ENCODE peak calls at places on chromosomes 6 and 20, in six cellular contexts. I, S, H, R, T and G are unnamed samples.
A peak's percentile ranks its signal among the peaks of the same experiment; 100 is the strongest.

GRCh38 chr20:46070215-46070910 is 19.4 kb downstream of the NCOA5 start:
- DNase-seq in H (no peak), I (peak; percentile 74), R (peak; percentile 24), T (no peak), S (no peak), G (no peak)

GRCh38 chr6:139017227-139017626 is 11.3 kb upstream of the ABRACL start:
- DNase-seq in S (no peak), R (no peak), T (no peak), H (no peak), I (no peak), G (no peak)

GRCh38 chr6:163152701-163153100 is 261.8 kb upstream of the QKI start:
- DNase-seq in S (no peak), T (no peak), H (no peak), I (no peak), R (no peak), G (no peak)

GRCh38 chr6:83592770-83593394 is 80.5 kb downstream of the PRSS35 start:
- DNase-seq in R (no peak), S (peak; percentile 35), H (peak; percentile 32), T (no peak), I (peak; percentile 10), G (peak; percentile 14)

GRCh38 chr6:15256538-15257222 is 10.8 kb downstream of the JARID2 start:
- DNase-seq in R (peak; percentile 46), T (no peak), I (no peak), H (no peak), S (no peak), G (no peak)

GRCh38 chr20:62668441-62669027 is 26.2 kb downstream of the SLCO4A1 start:
- DNase-seq in T (no peak), H (peak; percentile 84), R (peak; percentile 73), S (peak; percentile 81), I (peak; percentile 57), G (peak; percentile 86)

GRCh38 chr6:10528170-10528981 is 7.2 kb downstream of the GCNT2 start:
- DNase-seq in T (no peak), R (peak; percentile 73), I (no peak), H (no peak), S (no peak), G (no peak)

GRCh38 chr6:6085928-6086668 is 79.4 kb upstream of the NRN1 start:
- DNase-seq in T (no peak), R (no peak), S (no peak), H (no peak), I (no peak), G (no peak)

GRCh38 chr6:11632795-11633511 is 95.4 kb downstream of the TMEM170B start:
- DNase-seq in I (peak; percentile 79), H (no peak), T (peak; percentile 77), R (peak; percentile 83), S (no peak), G (no peak)

GRCh38 chr20:44912189-44912588 is 2.3 kb downstream of the PABPC1L start:
- DNase-seq in S (no peak), I (no peak), H (no peak), R (no peak), T (no peak), G (no peak)

GRCh38 chr6:137729866-137730629 is 137.0 kb upstream of the TNFAIP3 start:
- DNase-seq in H (no peak), I (peak; percentile 28), S (no peak), T (no peak), R (no peak), G (no peak)

GRCh38 chr6:108453601-108454157 is 107.0 kb upstream of the FOXO3 start:
- DNase-seq in I (no peak), R (no peak), H (no peak), S (no peak), T (no peak), G (no peak)

GRCh38 chr6:11824986-11825385 is 46.4 kb upstream of the ADTRP start:
- DNase-seq in R (no peak), H (no peak), S (no peak), I (no peak), T (no peak), G (no peak)

GRCh38 chr20:51379601-51380341 is 162.7 kb downstream of the NFATC2 start:
- DNase-seq in I (no peak), R (no peak), T (no peak), S (peak; percentile 74), H (no peak), G (no peak)

GRCh38 chr6:5302220-5302946 is 41.1 kb downstream of the FARS2 start:
- DNase-seq in T (no peak), H (no peak), S (peak; percentile 71), I (no peak), R (no peak), G (no peak)

GRCh38 chr6:52016918-52017748 is 70.3 kb downstream of the PKHD1 start:
- DNase-seq in H (no peak), R (no peak), I (no peak), S (no peak), T (no peak), G (no peak)

GRCh38 chr20:37475258-37475657 is 45.8 kb upstream of the NNAT start:
- DNase-seq in H (no peak), T (no peak), I (no peak), S (no peak), R (no peak), G (no peak)

GRCh38 chr6:105345506-105345905 is 57.4 kb downstream of the PREP start:
- DNase-seq in R (no peak), I (no peak), S (no peak), H (no peak), T (no peak), G (no peak)

GRCh38 chr20:43442310-43442880 is 15.3 kb upstream of the SRSF6 start:
- DNase-seq in S (no peak), H (peak; percentile 23), T (no peak), I (peak; percentile 52), R (no peak), G (no peak)

GRCh38 chr6:109455161-109455501 is 441 bp downstream of the MICAL1 start:
- DNase-seq in T (peak; percentile 84), R (no peak), S (no peak), H (no peak), I (no peak), G (peak; percentile 33)

GRCh38 chr6:50977796-50978195 is 159.1 kb downstream of the TFAP2B start:
- DNase-seq in S (no peak), H (no peak), R (no peak), I (no peak), T (no peak), G (no peak)

GRCh38 chr20:39563406-39563805 is 601.3 kb downstream of the DHX35 start:
- DNase-seq in R (no peak), T (no peak), I (no peak), H (no peak), S (no peak), G (no peak)

GRCh38 chr20:24993337-24994185 is 1.0 kb upstream of the APMAP start:
- DNase-seq in R (peak; percentile 55), I (peak; percentile 56), S (peak; percentile 6), T (no peak), H (no peak), G (no peak)

GRCh38 chr6:88473622-88474021 is 307.5 kb upstream of the CNR1 start:
- DNase-seq in S (no peak), R (no peak), T (no peak), I (no peak), H (no peak), G (no peak)

GRCh38 chr6:36970892-36971842 is 14.8 kb downstream of the MTCH1 start:
- DNase-seq in R (no peak), H (no peak), S (no peak), I (no peak), T (no peak), G (no peak)

GRCh38 chr6:33745558-33745957 is 1.1 kb downstream of the IP6K3 start:
- DNase-seq in H (no peak), T (no peak), R (peak; percentile 15), I (no peak), S (no peak), G (no peak)

GRCh38 chr20:15992564-15992963 is 580.7 kb downstream of the KIF16B start:
- DNase-seq in I (no peak), T (no peak), H (no peak), R (peak; percentile 17), S (no peak), G (no peak)

GRCh38 chr6:46263709-46264091 is 92.9 kb upstream of the ENPP5 start:
- DNase-seq in H (no peak), I (peak; percentile 45), S (no peak), T (no peak), R (peak; percentile 1), G (no peak)

GRCh38 chr6:41887355-41887754 is 7.8 kb downstream of the USP49 start:
- DNase-seq in T (no peak), S (no peak), R (peak; percentile 80), I (no peak), H (no peak), G (no peak)

GRCh38 chr20:4074877-4075455 is 59.6 kb upstream of the RNF24 start:
- DNase-seq in T (no peak), I (no peak), R (no peak), H (peak; percentile 1), S (peak; percentile 53), G (no peak)

GRCh38 chr6:111757342-111757741 is 115.9 kb downstream of the FYN start:
- DNase-seq in T (no peak), S (no peak), I (peak; percentile 54), R (peak; percentile 47), H (no peak), G (no peak)

GRCh38 chr6:87922191-87922946 is 125.3 kb upstream of the SPACA1 start:
- DNase-seq in R (no peak), S (no peak), T (no peak), I (no peak), H (no peak), G (no peak)